ENCODE peak calls at places on chromosome 6, in ten cellular contexts. L, P, M, A, K, Q, Y, S, N and X are unnamed samples.

GRCh38 chr6:144931172-144932035 is 646.3 kb downstream of the UTRN start:
- DNase-seq in L (no peak), P (peak; percentile 78), M (peak; percentile 64), A (no peak), K (no peak), Q (no peak), Y (no peak), S (peak; percentile 19), N (peak; percentile 50), X (no peak)

GRCh38 chr6:106084106-106084963 is 1.8 kb upstream of the PRDM1 start:
- DNase-seq in L (no peak), P (peak; percentile 84), M (peak; percentile 80), A (no peak), K (no peak), Q (no peak), Y (no peak), S (no peak), N (peak; percentile 44), X (no peak)

GRCh38 chr6:114271405-114271804 is 71.4 kb downstream of the HS3ST5 start:
- DNase-seq in L (no peak), P (no peak), M (no peak), A (no peak), K (no peak), Q (no peak), Y (no peak), S (no peak), N (no peak), X (no peak)

GRCh38 chr6:67880939-67881705 is 754.0 kb upstream of the ADGRB3 start:
- DNase-seq in L (no peak), P (no peak), M (peak; percentile 57), A (no peak), K (no peak), Q (no peak), Y (no peak), S (no peak), N (no peak), X (no peak)

GRCh38 chr6:14459315-14459714 is 341.7 kb downstream of the CD83 start:
- DNase-seq in L (no peak), P (no peak), M (no peak), A (no peak), K (no peak), Q (no peak), Y (no peak), S (no peak), N (no peak), X (no peak)

GRCh38 chr6:79450984-79451383 is 86.2 kb downstream of the LCA5 start:
- DNase-seq in L (no peak), P (no peak), M (no peak), A (no peak), K (no peak), Q (no peak), Y (no peak), S (no peak), N (no peak), X (no peak)

GRCh38 chr6:144534123-144534676 is 249.1 kb downstream of the UTRN start:
- DNase-seq in L (no peak), P (no peak), M (no peak), A (no peak), K (no peak), Q (no peak), Y (no peak), S (no peak), N (no peak), X (no peak)

GRCh38 chr6:26474439-26474881 is 16.7 kb downstream of the BTN2A1 start:
- DNase-seq in L (no peak), P (peak; percentile 2), M (no peak), A (no peak), K (no peak), Q (no peak), Y (no peak), S (no peak), N (peak; percentile 14), X (no peak)

GRCh38 chr6:31737315-31738047 is 1.2 kb upstream of the CLIC1 start:
- DNase-seq in L (no peak), P (peak; percentile 56), M (no peak), A (no peak), K (no peak), Q (no peak), Y (no peak), S (no peak), N (no peak), X (no peak)